ENCODE peak calls at places on chromosome 19, in five cellular contexts. H is heart left ventricle, R is PC-9, Z is iPS-NIHi11, P is glutamatergic neuron. Y is an unnamed sample.

GRCh38 chr19:38656171-38656981 is 8.9 kb downstream of the ACTN4 start:
- DNase-seq in H (no peak), R (peak), Z (no peak), P (no peak), Y (no peak)

GRCh38 chr19:40552848-40553247 is 23.8 kb upstream of the SHKBP1 start:
- DNase-seq in H (no peak), R (no peak), Z (no peak), P (no peak), Y (no peak)

GRCh38 chr19:57719901-57720519 is 7.4 kb downstream of the ZNF671 start:
- DNase-seq in H (no peak), R (no peak), Z (no peak), P (peak), Y (no peak)

GRCh38 chr19:14677464-14677863 is 2.8 kb upstream of the ADGRE3 start:
- DNase-seq in H (no peak), R (no peak), Z (no peak), P (no peak), Y (no peak)

GRCh38 chr19:19445911-19446361 is 40.5 kb downstream of the GATAD2A start:
- DNase-seq in H (no peak), R (no peak), Z (no peak), P (no peak), Y (no peak)

GRCh38 chr19:4375620-4376228 is 24.6 kb downstream of the SH3GL1 start:
- DNase-seq in H (no peak), R (peak), Z (peak), P (no peak), Y (peak)

GRCh38 chr19:46958542-46958941 is 61.1 kb upstream of the NPAS1 start:
- DNase-seq in H (no peak), R (no peak), Z (no peak), P (no peak), Y (no peak)

GRCh38 chr19:51751655-51752054 is at the start of gene FPR1:
- DNase-seq in H (no peak), R (peak), Z (no peak), P (no peak), Y (no peak)

GRCh38 chr19:7815325-7815724 is 14.7 kb upstream of the EVI5L start:
- DNase-seq in H (no peak), R (no peak), Z (no peak), P (no peak), Y (no peak)

GRCh38 chr19:2607712-2608601 is 94.5 kb downstream of the GNG7 start:
- DNase-seq in H (no peak), R (no peak), Z (no peak), P (no peak), Y (peak)

GRCh38 chr19:10286803-10287737 is at the start of gene ICAM4:
- DNase-seq in H (peak), R (no peak), Z (peak), P (peak), Y (peak)

GRCh38 chr19:383922-384800 is 24.8 kb downstream of the C2CD4C start:
- DNase-seq in H (no peak), R (no peak), Z (peak), P (peak), Y (peak)

GRCh38 chr19:8319807-8320520 is 1.2 kb downstream of the NDUFA7 start:
- DNase-seq in H (no peak), R (no peak), Z (no peak), P (no peak), Y (no peak)

GRCh38 chr19:47310819-47311218 is 1.2 kb downstream of the C5AR1 start:
- DNase-seq in H (peak), R (peak), Z (no peak), P (no peak), Y (peak)

GRCh38 chr19:8445488-8446001 is 770 bp downstream of the HNRNPM start:
- DNase-seq in H (peak), R (no peak), Z (peak), P (peak), Y (peak)

GRCh38 chr19:46992699-46993535 is 26.7 kb upstream of the NPAS1 start:
- DNase-seq in H (peak), R (no peak), Z (no peak), P (no peak), Y (no peak)

GRCh38 chr19:44050740-44051653 is 839 bp upstream of the ZNF223 start:
- DNase-seq in H (no peak), R (peak), Z (no peak), P (no peak), Y (no peak)

GRCh38 chr19:30664358-30665058 is 292.3 kb downstream of the ZNF536 start:
- DNase-seq in H (peak), R (no peak), Z (no peak), P (no peak), Y (peak)